ENCODE peak calls at places on chromosomes 5 and 9, in seven cellular contexts. C is ovary; O is cardiac muscle cell; Q is gastrocnemius medialis; G is CD8-positive, alpha-beta memory T cell; R is neuronal stem cell; F is transverse colon. B is an unnamed sample. For H3K4me1, the result is how much of the 10 kb centered on the place peaks cover.

GRCh38 chr5:140557136-140557805 is at the start of gene SRA1:
- DNase-seq in C (peak), O (peak), Q (peak), G (peak), R (peak), F (peak), B (peak)

GRCh38 chr5:140989254-140989653 is 23.0 kb downstream of the PCDHAC2 start:
- DNase-seq in C (no peak), O (no peak), Q (no peak), G (no peak), R (no peak), F (no peak), B (no peak)

GRCh38 chr5:5042786-5043185 is 97.3 kb upstream of the ADAMTS16 start:
- DNase-seq in C (no peak), O (no peak), Q (no peak), G (no peak), R (no peak), F (no peak), B (no peak)

GRCh38 chr5:10272053-10272869 is 22.2 kb downstream of the CCT5 start:
- DNase-seq in C (no peak), O (no peak), Q (no peak), G (no peak), R (no peak), F (no peak), B (no peak)

GRCh38 chr5:126009566-126009965 is 413.6 kb upstream of the GRAMD2B start:
- DNase-seq in C (no peak), O (no peak), Q (no peak), G (no peak), R (no peak), F (no peak), B (no peak)

GRCh38 chr9:20084125-20084524 is 295.3 kb upstream of the SLC24A2 start:
- DNase-seq in C (no peak), O (peak), Q (no peak), G (no peak), R (no peak), F (no peak), B (no peak)

GRCh38 chr5:3126639-3127038 is 375.2 kb upstream of the IRX2 start:
- DNase-seq in C (no peak), O (no peak), Q (no peak), G (no peak), R (no peak), F (no peak), B (no peak)

GRCh38 chr9:74804018-74804385 is 83.7 kb downstream of the TRPM6 start:
- DNase-seq in C (no peak), O (no peak), Q (no peak), G (no peak), R (no peak), F (no peak), B (no peak)

GRCh38 chr5:54453091-54453490 is 2.4 kb upstream of the HSPB3 start:
- DNase-seq in C (no peak), O (no peak), Q (no peak), G (no peak), R (no peak), F (no peak), B (no peak)

GRCh38 chr5:147539053-147539452 is 29.2 kb upstream of the DPYSL3 start:
- DNase-seq in C (no peak), O (no peak), Q (no peak), G (no peak), R (no peak), F (no peak), B (no peak)

GRCh38 chr9:23451802-23452418 is 374.1 kb downstream of the ELAVL2 start:
- DNase-seq in C (no peak), O (no peak), Q (no peak), G (no peak), R (no peak), F (no peak), B (no peak)

GRCh38 chr5:1151316-1151715 is 39.5 kb upstream of the SLC12A7 start:
- DNase-seq in C (no peak), O (no peak), Q (no peak), G (no peak), R (no peak), F (no peak), B (no peak)

GRCh38 chr9:14212116-14212515 is 101.8 kb downstream of the NFIB start:
- DNase-seq in C (no peak), O (no peak), Q (no peak), G (no peak), R (no peak), F (no peak), B (no peak)

GRCh38 chr5:80481019-80481893 is 6.6 kb upstream of the FAM151B start:
- DNase-seq in C (no peak), O (peak), Q (peak), G (no peak), R (no peak), F (peak), B (no peak)

GRCh38 chr9:127783111-127783621 is 2.7 kb upstream of the CDK9 start:
- DNase-seq in C (peak), O (no peak), Q (no peak), G (peak), R (no peak), F (peak), B (peak)

GRCh38 chr9:127785023-127785932 is 556 bp upstream of the CDK9 start:
- DNase-seq in C (peak), O (peak), Q (peak), G (peak), R (peak), F (peak), B (peak)

GRCh38 chr9:127785933-127786772 is at the start of gene CDK9:
- DNase-seq in C (peak), O (peak), Q (peak), G (peak), R (peak), F (peak), B (peak)

GRCh38 chr9:127781821-127782220 is 3.4 kb upstream of the SH2D3C start:
- DNase-seq in C (no peak), O (no peak), Q (no peak), G (no peak), R (no peak), F (no peak), B (no peak)

GRCh38 chr9:127783644-127784043 is 2.2 kb upstream of the CDK9 start:
- DNase-seq in C (no peak), O (no peak), Q (no peak), G (no peak), R (no peak), F (no peak), B (no peak)
- H3K4me1 ChIP-seq in C (under half), O (under half), Q (under half), G (half or more), R (under half), F (under half), B (under half)

DNA sequence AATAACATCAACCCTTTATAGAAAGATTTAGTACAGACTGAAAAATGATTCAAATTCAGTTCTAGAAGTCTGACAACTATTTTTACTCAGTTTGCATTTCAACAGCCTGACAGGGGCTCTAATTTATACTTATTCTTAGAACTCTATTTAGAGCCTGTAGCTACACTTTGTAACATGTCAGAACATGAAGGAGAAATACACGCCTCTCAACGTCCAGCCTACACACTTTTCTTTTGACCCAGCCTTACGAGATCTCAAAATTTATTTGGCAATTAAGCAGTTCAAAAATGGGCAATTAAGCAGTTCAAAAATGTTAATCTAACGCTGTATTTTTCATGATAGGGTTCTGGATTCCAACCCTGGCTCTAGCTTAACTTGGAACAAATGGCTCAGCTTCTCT is 66.3 kb downstream of the PRRT1B start:
- DNase-seq in C (no peak), O (no peak), Q (no peak), G (no peak), R (no peak), F (no peak), B (no peak)
- H3K4me1 ChIP-seq in C (under half), O (under half), Q (half or more), G (under half), R (under half), F (under half), B (under half)

GRCh38 chr5:154370730-154371334 is 75.0 kb upstream of the SAP30L start:
- DNase-seq in C (no peak), O (no peak), Q (peak), G (no peak), R (no peak), F (no peak), B (no peak)

GRCh38 chr5:154370119-154370518 is 75.7 kb upstream of the SAP30L start:
- DNase-seq in C (no peak), O (no peak), Q (no peak), G (no peak), R (no peak), F (no peak), B (no peak)

GRCh38 chr5:154369682-154370081 is 76.1 kb upstream of the SAP30L start:
- DNase-seq in C (no peak), O (no peak), Q (no peak), G (no peak), R (no peak), F (no peak), B (no peak)

GRCh38 chr5:154373729-154374179 is 72.0 kb upstream of the SAP30L start:
- DNase-seq in C (no peak), O (no peak), Q (no peak), G (no peak), R (no peak), F (no peak), B (no peak)

DNA sequence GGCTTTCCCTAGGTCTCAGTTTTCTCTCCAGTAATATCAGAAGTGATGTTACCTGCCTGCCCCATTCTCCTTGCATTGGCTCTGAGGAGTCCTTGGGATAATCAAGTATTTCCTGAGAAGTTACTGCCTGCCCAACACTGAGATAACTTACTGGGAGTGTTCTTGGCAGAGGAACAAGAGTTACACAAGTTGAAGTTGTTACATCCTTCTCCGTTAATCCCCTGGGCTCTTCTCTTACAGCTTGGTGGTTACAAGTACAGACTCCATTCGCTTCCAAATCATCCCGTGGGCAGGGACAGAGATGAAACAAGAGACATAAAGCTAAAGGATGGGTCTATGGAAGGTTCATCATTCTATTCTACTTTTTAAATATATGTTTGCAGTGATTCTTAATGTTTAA is 74.1 kb upstream of the SAP30L start:
- DNase-seq in C (no peak), O (no peak), Q (peak), G (no peak), R (no peak), F (no peak), B (no peak)
- H3K4me1 ChIP-seq in C (under half), O (under half), Q (under half), G (under half), R (under half), F (under half), B (under half)

GRCh38 chr9:136225366-136225747 is 20.3 kb downstream of the QSOX2 start:
- DNase-seq in C (no peak), O (no peak), Q (no peak), G (no peak), R (no peak), F (peak), B (no peak)

GRCh38 chr9:136228107-136228875 is 17.3 kb downstream of the QSOX2 start:
- DNase-seq in C (no peak), O (no peak), Q (no peak), G (no peak), R (no peak), F (no peak), B (no peak)

GRCh38 chr9:136225748-136226679 is 19.6 kb downstream of the QSOX2 start:
- DNase-seq in C (peak), O (peak), Q (no peak), G (peak), R (peak), F (peak), B (peak)

GRCh38 chr9:136229096-136230065 is 16.2 kb downstream of the QSOX2 start:
- DNase-seq in C (no peak), O (no peak), Q (no peak), G (no peak), R (no peak), F (no peak), B (no peak)

GRCh38 chr9:136226680-136227410 is 18.8 kb downstream of the QSOX2 start:
- DNase-seq in C (no peak), O (no peak), Q (no peak), G (no peak), R (no peak), F (no peak), B (no peak)
- H3K4me1 ChIP-seq in C (under half), O (under half), Q (under half), G (under half), R (under half), F (under half), B (under half)

DNA sequence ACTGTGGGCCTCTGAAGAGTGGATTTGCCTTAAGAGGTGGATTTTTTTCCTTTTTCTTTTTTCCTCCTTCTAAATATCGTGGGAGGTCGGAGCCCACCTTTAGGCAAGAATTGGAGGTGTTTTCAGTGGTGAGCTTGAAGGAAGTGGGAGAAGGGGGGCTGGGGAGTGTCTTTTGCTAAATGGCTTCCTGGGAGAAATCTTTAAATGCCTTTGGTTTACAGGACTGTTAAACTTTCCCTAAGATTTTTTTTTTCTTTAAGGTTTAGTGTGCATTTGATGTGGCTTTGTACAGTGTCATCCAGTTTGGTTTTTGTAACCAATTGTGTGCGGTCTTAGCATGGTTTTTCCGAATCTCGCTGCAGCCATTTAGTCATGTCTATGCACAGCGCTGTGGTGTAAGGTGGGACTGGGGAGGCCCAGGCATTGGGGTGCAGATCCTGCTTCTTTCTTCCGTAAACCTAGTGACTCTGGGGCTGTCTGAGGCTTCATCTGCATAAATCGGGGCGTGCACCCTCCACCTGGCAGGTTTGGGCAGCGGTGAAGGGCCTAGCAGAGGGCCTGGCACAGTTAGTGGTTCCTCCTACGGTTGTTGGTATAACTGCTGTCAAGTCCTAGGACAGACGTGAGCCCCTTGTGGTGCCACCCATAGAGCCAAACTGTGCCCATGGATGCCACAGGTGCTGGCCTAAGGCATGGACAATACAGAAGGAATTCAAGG is 1.3 kb downstream of the PRRC2B start:
- DNase-seq in C (no peak), O (no peak), Q (no peak), G (peak), R (no peak), F (peak), B (no peak)
- H3K4me1 ChIP-seq in C (under half), O (under half), Q (half or more), G (half or more), R (under half), F (under half), B (half or more)

B was measured in psoas muscle.